ENCODE peak calls at places on chromosomes 16 and 17, in nine cellular contexts. Q is fibroblast of lung, Z is HAP-1, E is mammary epithelial cell, F is left lung, U is Peyer's patch, G is aorta, D is NT2/D1, I is SJSA1. A is an unnamed sample. For H3K9me3 and H3K4me1, the result is how much of the 10 kb centered on the place peaks cover.

GRCh38 chr16:83579027-83579426 is 228.8 kb upstream of the HSBP1 start:
- DNase-seq in Q (no peak), Z (no peak), E (no peak), F (no peak), U (no peak), G (no peak), D (no peak), I (no peak), A (no peak)

GRCh38 chr16:56137269-56137668 is 54.0 kb upstream of the GNAO1 start:
- DNase-seq in Q (no peak), Z (no peak), E (no peak), F (no peak), U (no peak), G (no peak), D (no peak), I (no peak), A (no peak)

GRCh38 chr16:2532494-2533141 is 1.4 kb upstream of the CEMP1 start:
- DNase-seq in Q (peak), Z (peak), E (peak), F (peak), U (peak), G (peak), D (no peak), I (peak), A (peak)

GRCh38 chr16:60642956-60643355 is 1393.3 kb downstream of the CDH8 start:
- DNase-seq in Q (no peak), Z (no peak), E (peak), F (no peak), U (no peak), G (no peak), D (no peak), I (no peak), A (no peak)

GRCh38 chr16:57277586-57277985 is 6.9 kb downstream of the PLLP start:
- DNase-seq in Q (peak), Z (peak), E (peak), F (no peak), U (peak), G (no peak), D (no peak), I (peak), A (no peak)

GRCh38 chr17:43547659-43548256 is 1.6 kb upstream of the ETV4 start:
- DNase-seq in Q (no peak), Z (no peak), E (peak), F (no peak), U (no peak), G (no peak), D (no peak), I (no peak), A (no peak)

GRCh38 chr17:43134774-43135453 is 9.8 kb upstream of the BRCA1 start:
- DNase-seq in Q (no peak), Z (no peak), E (no peak), F (no peak), U (no peak), G (no peak), D (no peak), I (no peak), A (no peak)

GRCh38 chr17:37425268-37425667 is 18.6 kb downstream of the TADA2A start:
- DNase-seq in Q (no peak), Z (no peak), E (no peak), F (no peak), U (no peak), G (no peak), D (no peak), I (no peak), A (no peak)

GRCh38 chr16:62088731-62089410 is 52.6 kb upstream of the CDH8 start:
- DNase-seq in Q (no peak), Z (no peak), E (no peak), F (no peak), U (no peak), G (no peak), D (no peak), I (no peak), A (no peak)

GRCh38 chr16:81939164-81940067 is 71.9 kb downstream of the SDR42E1 start:
- DNase-seq in Q (no peak), Z (peak), E (no peak), F (no peak), U (no peak), G (no peak), D (peak), I (no peak), A (no peak)

GRCh38 chr17:40062347-40063033 is at the start of gene THRA:
- DNase-seq in Q (no peak), Z (peak), E (no peak), F (peak), U (peak), G (peak), D (no peak), I (peak), A (peak)

GRCh38 chr17:74833501-74834361 is 26.0 kb downstream of the GRIN2C start:
- DNase-seq in Q (no peak), Z (no peak), E (peak), F (peak), U (no peak), G (peak), D (no peak), I (no peak), A (peak)

GRCh38 chr17:58332720-58333395 is 4.3 kb upstream of the TSPOAP1 start:
- DNase-seq in Q (no peak), Z (no peak), E (no peak), F (no peak), U (peak), G (no peak), D (no peak), I (no peak), A (peak)

GRCh38 chr16:83682126-83682857 is 125.5 kb upstream of the HSBP1 start:
- DNase-seq in Q (no peak), Z (no peak), E (no peak), F (no peak), U (no peak), G (no peak), D (no peak), I (peak), A (no peak)

GRCh38 chr16:8950580-8951077 is 13.1 kb downstream of the USP7 start:
- DNase-seq in Q (peak), Z (no peak), E (no peak), F (no peak), U (no peak), G (no peak), D (no peak), I (no peak), A (no peak)

GRCh38 chr16:27377666-27378485 is 24.1 kb upstream of the IL21R start:
- DNase-seq in Q (no peak), Z (no peak), E (no peak), F (no peak), U (no peak), G (no peak), D (no peak), I (no peak), A (peak)

GRCh38 chr17:54426287-54426886 is 474.3 kb upstream of the TOM1L1 start:
- DNase-seq in Q (no peak), Z (peak), E (peak), F (no peak), U (no peak), G (no peak), D (peak), I (no peak), A (no peak)

GRCh38 chr17:63991611-63992010 is 6.5 kb upstream of the PRR29 start:
- DNase-seq in Q (no peak), Z (no peak), E (no peak), F (no peak), U (no peak), G (no peak), D (no peak), I (no peak), A (peak)

GRCh38 chr16:50393461-50394214 is 24.9 kb upstream of the BRD7 start:
- DNase-seq in Q (no peak), Z (no peak), E (no peak), F (no peak), U (no peak), G (no peak), D (no peak), I (no peak), A (no peak)

GRCh38 chr16:49015189-49015540 is 266.5 kb downstream of the CBLN1 start:
- DNase-seq in Q (no peak), Z (no peak), E (no peak), F (no peak), U (no peak), G (no peak), D (no peak), I (no peak), A (no peak)

GRCh38 chr16:56488035-56488434 is 31.8 kb downstream of the BBS2 start:
- DNase-seq in Q (no peak), Z (no peak), E (no peak), F (no peak), U (no peak), G (no peak), D (no peak), I (no peak), A (no peak)

GRCh38 chr17:12097326-12097725 is 76.6 kb downstream of the MAP2K4 start:
- DNase-seq in Q (no peak), Z (no peak), E (no peak), F (no peak), U (no peak), G (no peak), D (no peak), I (no peak), A (no peak)

GRCh38 chr17:39555368-39555767 is 52.4 kb downstream of the NEUROD2 start:
- DNase-seq in Q (no peak), Z (no peak), E (no peak), F (no peak), U (no peak), G (no peak), D (no peak), I (no peak), A (no peak)

DNA sequence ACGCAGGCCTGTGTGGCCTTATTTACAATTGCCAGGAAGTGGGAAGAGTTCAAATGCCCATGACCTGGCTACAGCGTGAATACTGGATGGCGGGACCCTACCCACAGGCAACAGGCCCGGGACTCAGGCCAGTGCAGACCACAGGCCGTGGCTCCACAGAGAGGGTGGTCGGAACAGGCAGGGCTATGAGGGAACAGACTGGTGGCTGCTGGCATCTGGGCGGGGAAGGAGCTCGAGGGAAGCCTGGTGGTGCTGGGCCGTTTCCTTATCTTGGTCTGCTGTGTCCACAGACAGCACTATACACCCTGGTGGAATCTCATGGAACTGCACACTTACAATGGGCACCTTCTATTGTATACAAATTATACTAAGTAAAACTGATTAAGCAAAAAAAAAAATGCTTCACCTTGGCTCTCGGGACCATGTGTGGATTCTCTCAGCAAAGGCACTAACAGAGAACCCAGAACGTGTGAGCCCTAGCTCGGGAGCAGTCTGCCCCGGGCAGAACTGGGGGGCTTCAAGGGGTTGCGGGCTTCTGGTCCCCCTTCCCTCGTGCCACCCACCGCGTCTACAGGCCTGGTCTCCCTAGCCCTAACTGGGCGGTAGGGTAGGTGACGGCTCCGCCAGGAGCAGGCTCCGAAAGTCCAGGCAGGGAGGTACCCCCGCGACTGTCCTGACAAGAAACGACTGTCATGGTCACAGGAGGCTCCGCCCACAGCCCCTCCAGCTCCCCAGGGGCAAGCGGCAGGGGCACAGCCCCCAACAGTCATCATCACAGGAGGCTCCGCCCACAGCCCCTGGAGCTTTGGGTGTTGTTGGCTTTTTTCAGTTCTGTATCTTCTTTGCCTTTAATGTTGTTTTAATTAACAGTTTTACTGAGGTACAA is 21.8 kb downstream of the CEP131 start:
- DNase-seq in Q (peak), Z (peak), E (peak), F (no peak), U (no peak), G (peak), D (peak), I (peak), A (no peak)
- H3K9me3 ChIP-seq in Q (under half), Z (under half), E (under half), F (under half), U (under half), G (under half), D (under half), I (under half), A (under half)

DNA sequence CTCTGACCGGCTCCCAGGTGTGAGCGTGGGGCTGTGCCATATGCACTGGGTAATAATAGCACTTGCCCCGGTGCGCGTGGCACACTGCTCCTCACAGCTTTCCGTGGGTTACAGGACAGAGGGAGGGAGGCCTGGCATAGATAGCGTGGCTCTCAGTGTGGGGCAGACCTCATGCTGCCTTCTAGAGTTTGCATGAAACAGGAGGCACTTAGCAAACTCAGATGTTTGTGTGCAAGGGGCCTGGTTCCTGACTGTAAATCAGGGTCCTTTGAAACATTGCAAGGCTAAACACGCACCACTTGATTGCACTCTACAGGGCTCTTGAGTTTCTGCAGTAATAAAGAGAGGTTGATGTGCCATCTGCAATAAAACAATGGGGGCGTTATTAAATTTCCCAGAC is 101.7 kb downstream of the RPTOR start:
- DNase-seq in Q (no peak), Z (no peak), E (no peak), F (no peak), U (no peak), G (no peak), D (no peak), I (no peak), A (no peak)
- H3K4me1 ChIP-seq in Q (under half), Z (under half), E (under half), F (under half), U (under half), G (under half), D (under half), I (under half), A (under half)

DNA sequence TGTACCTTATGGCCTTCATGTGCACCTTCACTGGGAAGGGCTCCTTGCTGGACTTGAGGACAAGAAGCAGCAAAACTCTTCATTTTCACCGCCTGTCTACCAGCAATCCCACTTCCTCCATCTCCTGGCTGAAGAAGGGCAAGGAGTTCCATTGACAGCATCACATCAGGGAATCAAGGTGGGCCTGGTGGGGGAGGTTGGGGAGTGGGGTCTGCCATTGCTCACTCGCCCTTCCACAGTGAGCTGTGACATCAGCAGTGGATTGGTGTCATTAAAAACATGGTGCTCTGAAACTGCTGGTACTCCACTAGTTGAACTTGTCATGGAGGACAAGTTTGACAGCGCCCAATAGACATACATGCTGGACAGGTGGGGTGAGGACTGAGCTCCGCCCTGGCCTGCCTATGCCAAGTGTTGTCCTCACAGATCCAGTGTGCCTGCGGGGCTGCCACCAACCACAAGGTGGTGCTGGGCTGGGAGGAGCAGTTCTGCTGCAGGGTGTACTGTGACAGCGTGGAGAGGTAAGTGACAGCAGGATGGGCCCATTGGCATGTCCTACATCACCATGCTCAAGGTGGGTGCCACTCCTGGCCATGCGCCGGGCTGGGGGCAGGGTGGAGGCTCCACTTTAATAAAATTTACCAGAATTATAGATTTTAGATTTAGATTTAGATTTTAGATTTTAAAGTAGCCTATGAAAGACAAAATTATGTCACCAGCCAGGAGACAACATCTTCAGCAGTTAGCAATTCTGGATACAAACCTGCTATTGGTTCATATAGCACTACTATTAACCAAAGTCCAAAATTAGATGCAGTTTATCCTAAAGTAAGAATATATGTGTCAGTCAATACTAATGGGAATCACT is 1729.1 kb downstream of the TP53TG3F start:
- DNase-seq in Q (no peak), Z (no peak), E (no peak), F (no peak), U (no peak), G (no peak), D (peak), I (no peak), A (no peak)
- H3K9me3 ChIP-seq in Q (under half), Z (under half), E (under half), F (under half), U (under half), G (under half), D (under half), I (under half), A (under half)

DNA sequence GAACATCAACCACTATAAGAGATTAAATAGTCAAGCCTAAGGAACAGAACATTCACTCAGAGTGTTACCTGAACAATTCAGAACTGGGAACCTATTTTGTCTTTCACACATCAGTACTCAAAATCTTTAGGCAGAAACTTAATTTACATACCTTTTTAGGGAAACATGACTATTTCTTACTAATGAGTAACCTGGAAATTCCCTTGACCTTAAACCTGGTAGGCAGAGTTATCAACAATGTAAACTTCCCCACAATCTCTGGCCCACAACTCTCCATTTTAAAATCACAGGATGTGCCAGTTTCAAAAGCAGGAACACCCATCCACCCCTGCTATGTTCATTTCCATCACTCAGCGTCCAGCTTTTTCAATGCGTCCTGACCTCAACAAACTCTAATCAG is 132.9 kb upstream of the ANKFN1 start:
- DNase-seq in Q (no peak), Z (no peak), E (no peak), F (no peak), U (no peak), G (no peak), D (no peak), I (no peak), A (no peak)
- H3K4me1 ChIP-seq in Q (under half), Z (under half), E (under half), F (under half), U (under half), G (under half), D (under half), I (under half), A (under half)

GRCh38 chr17:82547981-82548380 is 28.4 kb downstream of the FOXK2 start:
- DNase-seq in Q (no peak), Z (no peak), E (no peak), F (no peak), U (no peak), G (no peak), D (no peak), I (no peak), A (no peak)
- H3K9me3 ChIP-seq in Q (under half), Z (under half), E (under half), F (under half), U (under half), G (under half), D (under half), I (under half), A (under half)

GRCh38 chr17:2392252-2393183 is 8.3 kb downstream of the MNT start:
- DNase-seq in Q (peak), Z (peak), E (peak), F (peak), U (peak), G (peak), D (peak), I (peak), A (peak)
- H3K4me1 ChIP-seq in Q (under half), Z (under half), E (under half), F (under half), U (under half), G (under half), D (under half), I (under half), A (half or more)

DNA sequence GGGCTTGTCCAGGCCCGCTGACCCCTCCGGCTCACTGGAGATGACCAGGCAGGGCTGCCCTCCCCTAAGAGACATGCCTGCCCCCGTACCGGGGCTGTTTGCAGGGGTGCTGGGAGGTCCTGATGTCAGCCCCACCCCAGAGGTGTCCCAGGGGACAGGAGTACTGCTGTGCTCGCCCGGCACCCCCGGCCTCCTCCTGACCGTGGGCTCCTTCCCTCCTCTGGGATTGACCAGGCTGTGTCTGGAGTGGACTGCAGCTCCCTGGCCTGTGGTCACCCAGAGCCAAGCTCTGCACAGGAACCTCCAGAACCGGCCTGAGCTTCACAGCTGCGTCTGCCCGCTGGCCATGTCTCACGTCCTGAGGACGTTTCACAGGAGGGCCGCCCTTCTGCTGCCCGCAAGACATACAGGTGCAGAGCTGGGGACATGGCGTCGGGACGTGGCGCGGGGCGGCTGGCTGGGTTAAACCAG is 53.2 kb downstream of the LMF1 start:
- DNase-seq in Q (no peak), Z (no peak), E (no peak), F (no peak), U (no peak), G (no peak), D (no peak), I (no peak), A (no peak)
- H3K9me3 ChIP-seq in Q (under half), Z (under half), E (under half), F (under half), U (under half), G (under half), D (under half), I (under half), A (under half)

GRCh38 chr16:88700636-88701482 is 5.3 kb downstream of the RNF166 start:
- DNase-seq in Q (peak), Z (no peak), E (no peak), F (peak), U (peak), G (peak), D (no peak), I (peak), A (peak)
- H3K4me1 ChIP-seq in Q (under half), Z (under half), E (under half), F (under half), U (under half), G (under half), D (under half), I (under half), A (half or more)